ENCODE peak calls at places on chromosome 9, in six cellular contexts. R, N, F, E, I and U are unnamed samples.

GRCh38 chr9:21681641-21682040 is 120.8 kb upstream of the MTAP start:
- DNase-seq in E (no peak), N (no peak), I (no peak), R (no peak), F (no peak), U (no peak)

GRCh38 chr9:91750343-91750742 is 199.7 kb downstream of the ROR2 start:
- DNase-seq in R (no peak), I (no peak), E (peak), F (no peak), N (no peak), U (no peak)

GRCh38 chr9:28318515-28318914 is 745.2 kb upstream of the C9orf72 start:
- DNase-seq in I (no peak), E (no peak), R (no peak), N (no peak), F (no peak), U (no peak)

GRCh38 chr9:128718047-128718446 is 5.9 kb downstream of the ZDHHC12 start:
- DNase-seq in E (no peak), F (no peak), R (no peak), I (no peak), N (no peak), U (no peak)

GRCh38 chr9:87097238-87097637 is 149.9 kb upstream of the GAS1 start:
- DNase-seq in R (no peak), E (no peak), F (no peak), I (no peak), N (no peak), U (no peak)

GRCh38 chr9:136347472-136348256 is 15.9 kb downstream of the DNLZ start:
- DNase-seq in R (no peak), E (no peak), F (no peak), I (no peak), N (no peak), U (no peak)

GRCh38 chr9:116276651-116277121 is 123.1 kb downstream of the PAPPA start:
- DNase-seq in I (no peak), R (no peak), E (no peak), F (no peak), N (no peak), U (peak)

GRCh38 chr9:31799953-31800609 is 584.4 kb upstream of the ACO1 start:
- DNase-seq in E (no peak), I (no peak), N (no peak), F (no peak), R (no peak), U (no peak)

GRCh38 chr9:86741311-86742215 is 205.7 kb downstream of the GAS1 start:
- DNase-seq in R (no peak), E (no peak), N (no peak), I (no peak), F (no peak), U (no peak)

GRCh38 chr9:107784235-107784958 is 294.8 kb upstream of the KLF4 start:
- DNase-seq in R (no peak), E (no peak), I (no peak), F (no peak), N (no peak), U (no peak)

GRCh38 chr9:107600060-107600573 is 110.5 kb upstream of the KLF4 start:
- DNase-seq in I (no peak), R (no peak), E (peak), N (no peak), F (no peak), U (no peak)

GRCh38 chr9:106333487-106333886 is 529.5 kb upstream of the ZNF462 start:
- DNase-seq in N (no peak), E (no peak), F (no peak), I (no peak), R (no peak), U (no peak)

GRCh38 chr9:130692365-130692764 is 1.2 kb upstream of the EXOSC2 start:
- DNase-seq in I (peak), E (no peak), R (no peak), F (no peak), N (no peak), U (peak)

GRCh38 chr9:134314950-134315715 is 11.1 kb upstream of the RXRA start:
- DNase-seq in I (no peak), F (no peak), N (no peak), R (no peak), E (no peak), U (no peak)

GRCh38 chr9:88641471-88642240 is 106.7 kb downstream of the NXNL2 start:
- DNase-seq in F (no peak), E (no peak), I (no peak), R (no peak), N (no peak), U (no peak)

GRCh38 chr9:2161661-2162060 is 146.5 kb downstream of the SMARCA2 start:
- DNase-seq in I (no peak), E (no peak), R (no peak), F (no peak), N (no peak), U (no peak)

GRCh38 chr9:101524371-101524770 is 9.3 kb upstream of the RNF20 start:
- DNase-seq in E (no peak), F (no peak), N (no peak), R (no peak), I (no peak), U (no peak)

GRCh38 chr9:109817146-109817845 is 37.3 kb downstream of the PALM2AKAP2 start:
- DNase-seq in E (no peak), R (no peak), F (no peak), N (no peak), I (no peak), U (no peak)

GRCh38 chr9:127877566-127877998 is at the start of gene AK1:
- DNase-seq in I (peak), R (no peak), F (no peak), E (peak), N (no peak), U (peak)

GRCh38 chr9:38435526-38435925 is 11.3 kb upstream of the IGFBPL1 start:
- DNase-seq in F (no peak), I (no peak), R (no peak), N (no peak), E (peak), U (no peak)

GRCh38 chr9:87336407-87336806 is 161.3 kb upstream of the DAPK1 start:
- DNase-seq in R (no peak), I (no peak), N (no peak), E (no peak), F (no peak), U (no peak)

GRCh38 chr9:119844431-119844830 is 475.2 kb upstream of the BRINP1 start:
- DNase-seq in R (no peak), N (no peak), E (no peak), I (no peak), F (no peak), U (no peak)

GRCh38 chr9:74073897-74074296 is 423.2 kb upstream of the RORB start:
- DNase-seq in R (no peak), N (no peak), E (no peak), F (no peak), I (no peak), U (no peak)

GRCh38 chr9:88530051-88530450 is 4.9 kb upstream of the NXNL2 start:
- DNase-seq in E (no peak), R (no peak), I (no peak), N (no peak), F (no peak), U (no peak)

GRCh38 chr9:1267141-1267570 is 217.0 kb downstream of the DMRT2 start:
- DNase-seq in F (no peak), R (no peak), E (no peak), I (no peak), N (peak), U (no peak)

GRCh38 chr9:123637596-123637939 is 281.6 kb downstream of the CRB2 start:
- DNase-seq in I (no peak), E (no peak), R (no peak), F (no peak), N (no peak), U (no peak)

GRCh38 chr9:84794981-84795637 is 125.6 kb downstream of the NTRK2 start:
- DNase-seq in E (no peak), R (no peak), I (no peak), F (no peak), N (no peak), U (no peak)

GRCh38 chr9:124128568-124128967 is 117.0 kb downstream of the LHX2 start:
- DNase-seq in I (no peak), F (no peak), E (no peak), R (no peak), N (no peak), U (no peak)

GRCh38 chr9:113808391-113809191 is 67.5 kb upstream of the ZNF618 start:
- DNase-seq in R (no peak), I (no peak), N (no peak), E (peak), F (no peak), U (no peak)

GRCh38 chr9:61668846-61669245 is 479.0 kb downstream of the SPATA31A7 start:
- DNase-seq in F (no peak), R (no peak), I (no peak), E (no peak), N (no peak), U (no peak)

GRCh38 chr9:130986311-130986940 is 22.5 kb upstream of the LAMC3 start:
- DNase-seq in F (no peak), N (no peak), I (no peak), R (no peak), E (no peak), U (no peak)

GRCh38 chr9:133763272-133764183 is 25.4 kb upstream of the SARDH start:
- DNase-seq in F (no peak), R (no peak), I (no peak), E (no peak), N (no peak), U (no peak)

GRCh38 chr9:136588663-136589464 is 43.0 kb upstream of the NOTCH1 start:
- DNase-seq in F (no peak), E (no peak), N (no peak), I (no peak), R (no peak), U (no peak)

GRCh38 chr9:98521141-98521540 is 187.6 kb downstream of the GABBR2 start:
- DNase-seq in R (no peak), F (no peak), E (no peak), N (no peak), I (no peak), U (no peak)

GRCh38 chr9:83062011-83062652 is 810 bp downstream of the RASEF start:
- DNase-seq in N (no peak), F (no peak), I (no peak), E (peak), R (no peak), U (peak)